ENCODE peak calls at places on chromosomes 11 and 22, in eight cellular contexts. P, X, O, Z, R, V, H and L are unnamed samples.

GRCh38 chr22:44291265-44292006 is 21.3 kb downstream of the SHISAL1 start:
- DNase-seq in P (no peak), X (no peak), O (no peak), Z (no peak), R (no peak), V (no peak), H (no peak), L (peak)

GRCh38 chr11:9982127-9982795 is 311.8 kb downstream of the SBF2 start:
- DNase-seq in P (no peak), X (no peak), O (no peak), Z (no peak), R (no peak), V (no peak), H (no peak), L (no peak)

GRCh38 chr11:61768376-61769076 is 16.1 kb downstream of the MYRF start:
- DNase-seq in P (peak), X (no peak), O (no peak), Z (no peak), R (no peak), V (no peak), H (no peak), L (no peak)

GRCh38 chr11:35487532-35488078 is 37.8 kb downstream of the PAMR1 start:
- DNase-seq in P (no peak), X (peak), O (no peak), Z (no peak), R (peak), V (no peak), H (no peak), L (peak)

GRCh38 chr11:9688716-9689511 is 25.0 kb downstream of the SWAP70 start:
- DNase-seq in P (no peak), X (no peak), O (no peak), Z (no peak), R (no peak), V (no peak), H (no peak), L (no peak)

GRCh38 chr22:47207846-47208554 is 445.6 kb downstream of the TBC1D22A start:
- DNase-seq in P (no peak), X (no peak), O (no peak), Z (peak), R (no peak), V (peak), H (peak), L (no peak)

GRCh38 chr11:14793546-14793945 is 98.5 kb downstream of the CYP2R1 start:
- DNase-seq in P (no peak), X (no peak), O (no peak), Z (no peak), R (no peak), V (no peak), H (no peak), L (no peak)

GRCh38 chr22:48353116-48353947 is 1474.3 kb downstream of the BRD1 start:
- DNase-seq in P (no peak), X (no peak), O (no peak), Z (peak), R (no peak), V (peak), H (peak), L (no peak)

GRCh38 chr11:35962373-35963138 is 18.7 kb downstream of the LDLRAD3 start:
- DNase-seq in P (no peak), X (no peak), O (no peak), Z (no peak), R (no peak), V (no peak), H (no peak), L (no peak)

GRCh38 chr22:23091760-23092159 is 21.4 kb downstream of the GNAZ start:
- DNase-seq in P (no peak), X (no peak), O (no peak), Z (no peak), R (no peak), V (no peak), H (no peak), L (no peak)
- TF ChIP-seq POLR2A in P (no peak), X (no peak), O (no peak), Z (no peak), R (no peak), V (no peak), H (no peak), L (no peak)

GRCh38 chr11:560305-561147 is at the start of the genes LMNTD2 and RASSF7:
- DNase-seq in P (peak), X (peak), O (peak), Z (peak), R (peak), V (peak), H (peak), L (peak)
- TF ChIP-seq POLR2A in P (peak), X (no peak), O (peak), Z (peak), R (peak), V (no peak), H (no peak), L (peak)

GRCh38 chr11:13668957-13669521 is 571 bp downstream of the FAR1 start:
- DNase-seq in P (peak), X (no peak), O (peak), Z (peak), R (peak), V (peak), H (peak), L (peak)

GRCh38 chr11:13669544-13670488 is 1.3 kb downstream of the FAR1 start:
- DNase-seq in P (no peak), X (no peak), O (no peak), Z (no peak), R (peak), V (no peak), H (no peak), L (peak)

GRCh38 chr11:13667795-13668101 is 720 bp upstream of the FAR1 start:
- DNase-seq in P (no peak), X (no peak), O (no peak), Z (no peak), R (no peak), V (no peak), H (no peak), L (no peak)

GRCh38 chr11:13667245-13667644 is 1.2 kb upstream of the FAR1 start:
- DNase-seq in P (no peak), X (no peak), O (no peak), Z (no peak), R (no peak), V (no peak), H (no peak), L (no peak)

DNA sequence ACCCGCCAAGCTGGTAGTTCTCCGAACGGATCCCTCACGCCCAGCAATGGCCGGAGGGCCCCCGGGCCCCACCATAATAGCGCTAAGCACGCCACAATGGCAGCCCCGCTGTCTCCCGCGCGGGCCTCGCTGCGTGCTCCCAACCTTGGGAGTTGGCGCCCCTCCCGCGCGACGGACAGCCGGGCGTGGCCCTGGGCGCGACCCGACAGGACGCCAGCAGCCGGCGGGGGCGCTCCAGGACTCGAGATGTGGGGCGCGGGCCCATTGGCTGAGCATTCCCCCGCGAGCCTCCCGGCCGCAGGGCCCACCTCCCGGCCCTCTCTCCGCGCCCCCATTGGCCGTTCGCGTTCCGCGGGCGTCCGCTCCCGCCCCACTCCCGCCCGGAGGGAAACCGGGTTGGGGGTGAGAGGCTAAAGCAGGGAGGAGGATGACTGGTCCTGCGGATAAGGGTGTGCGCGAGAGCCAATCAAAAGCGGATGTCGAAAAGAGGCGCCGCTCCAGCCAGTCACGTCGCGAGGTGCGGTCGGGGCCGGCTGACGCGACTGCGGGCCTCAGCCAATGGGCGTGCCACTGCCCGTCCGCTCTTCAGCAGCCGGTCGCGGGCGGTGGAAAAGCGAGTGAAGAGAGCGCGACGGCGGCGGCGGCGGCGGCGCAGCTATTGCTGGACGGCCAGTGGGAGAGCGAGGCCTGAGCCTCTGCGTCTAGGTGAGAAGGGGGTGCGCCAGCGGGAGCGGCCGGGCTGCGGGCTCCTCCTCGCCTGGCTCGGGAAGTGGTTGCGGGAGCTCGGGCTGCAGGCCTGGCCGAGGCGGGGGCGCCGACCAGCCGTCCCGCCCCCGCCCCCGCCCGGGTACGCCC is at the start of gene FAR1:
- DNase-seq in P (peak), X (peak), O (peak), Z (peak), R (peak), V (peak), H (peak), L (peak)
- TF ChIP-seq POLR2A in P (peak), X (no peak), O (no peak), Z (peak), R (no peak), V (peak), H (peak), L (peak)

GRCh38 chr11:125141686-125142535 is 22.6 kb upstream of the PKNOX2 start:
- DNase-seq in P (peak), X (no peak), O (peak), Z (peak), R (peak), V (no peak), H (peak), L (peak)
- TF ChIP-seq POLR2A in P (no peak), X (no peak), O (no peak), Z (no peak), R (no peak), V (no peak), H (no peak), L (no peak)

GRCh38 chr11:65717906-65718305 is 2.7 kb downstream of the RNASEH2C start:
- DNase-seq in P (no peak), X (no peak), O (no peak), Z (no peak), R (no peak), V (no peak), H (no peak), L (no peak)

GRCh38 chr11:65714433-65714832 is 2.4 kb downstream of the KAT5 start:
- DNase-seq in P (no peak), X (no peak), O (no peak), Z (no peak), R (no peak), V (no peak), H (no peak), L (no peak)

GRCh38 chr11:65718531-65718930 is 2.1 kb downstream of the RNASEH2C start:
- DNase-seq in P (no peak), X (no peak), O (no peak), Z (no peak), R (no peak), V (no peak), H (no peak), L (no peak)

GRCh38 chr11:65716774-65717405 is 3.7 kb downstream of the RNASEH2C start:
- DNase-seq in P (no peak), X (no peak), O (no peak), Z (no peak), R (no peak), V (no peak), H (no peak), L (no peak)

DNA sequence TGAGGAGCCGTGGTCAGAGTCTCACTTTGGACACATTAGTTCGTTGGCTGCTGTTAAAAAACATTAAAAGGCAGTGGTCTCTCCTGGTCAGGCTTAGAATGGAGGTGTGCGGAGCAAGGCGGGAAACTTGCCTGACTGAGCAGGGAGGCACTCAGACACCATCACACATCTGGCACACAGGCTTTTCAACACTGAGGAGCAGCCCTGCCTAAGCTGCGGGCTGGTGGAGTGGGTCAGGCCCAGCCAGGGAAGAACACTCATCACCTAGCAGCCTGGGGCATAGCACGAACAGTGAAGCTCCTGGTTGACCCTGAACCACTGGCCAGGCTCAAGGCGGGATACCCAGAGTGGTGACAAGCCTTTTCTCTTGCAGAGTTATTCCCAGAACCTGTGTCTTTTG is 4.2 kb downstream of the KAT5 start:
- DNase-seq in P (no peak), X (no peak), O (no peak), Z (no peak), R (no peak), V (no peak), H (no peak), L (no peak)
- TF ChIP-seq POLR2A in P (no peak), X (no peak), O (no peak), Z (no peak), R (no peak), V (no peak), H (no peak), L (peak)